ENCODE peak calls at places on chromosomes 12 and 14, in six cellular contexts. P, J, F, V, Z and D are unnamed samples.

GRCh38 chr14:36646664-36647416 is 14.8 kb upstream of the PAX9 start:
- DNase-seq in P (no peak), J (no peak), F (no peak), V (no peak), Z (no peak), D (no peak)

GRCh38 chr14:80003138-80003537 is 208.2 kb downstream of the DIO2 start:
- DNase-seq in P (no peak), J (no peak), F (no peak), V (no peak), Z (no peak), D (no peak)

GRCh38 chr12:11778703-11779102 is 129.2 kb downstream of the ETV6 start:
- DNase-seq in P (no peak), J (no peak), F (no peak), V (no peak), Z (no peak), D (no peak)

GRCh38 chr12:98405795-98406366 is 109.5 kb upstream of the TMPO start:
- DNase-seq in P (no peak), J (no peak), F (no peak), V (no peak), Z (no peak), D (no peak)

GRCh38 chr14:54200726-54201125 is 196.1 kb upstream of the CDKN3 start:
- DNase-seq in P (peak; percentile 53), J (no peak), F (no peak), V (no peak), Z (no peak), D (no peak)

GRCh38 chr14:39230416-39230815 is 3.3 kb upstream of the MIA2 start:
- DNase-seq in P (no peak), J (no peak), F (no peak), V (peak; percentile 39), Z (no peak), D (no peak)

GRCh38 chr12:105773501-105773900 is 365.3 kb downstream of the NUAK1 start:
- DNase-seq in P (no peak), J (no peak), F (no peak), V (no peak), Z (no peak), D (no peak)

GRCh38 chr12:75995691-75996090 is 35.9 kb downstream of the PHLDA1 start:
- DNase-seq in P (no peak), J (no peak), F (no peak), V (no peak), Z (no peak), D (no peak)

GRCh38 chr14:94345344-94346072 is 22.4 kb upstream of the SERPINA6 start:
- DNase-seq in P (peak; percentile 80), J (no peak), F (no peak), V (no peak), Z (no peak), D (peak; percentile 96)

GRCh38 chr12:1935700-1936378 is 17.4 kb upstream of the CACNA2D4 start:
- DNase-seq in P (no peak), J (no peak), F (peak; percentile 90), V (no peak), Z (no peak), D (no peak)

GRCh38 chr12:121580959-121581680 is at the start of gene KDM2B:
- DNase-seq in P (peak; percentile 23), J (peak; percentile 55), F (peak; percentile 44), V (peak; percentile 39), Z (no peak), D (no peak)

GRCh38 chr12:105946541-105946940 is 192.2 kb downstream of the NUAK1 start:
- DNase-seq in P (no peak), J (no peak), F (no peak), V (no peak), Z (no peak), D (no peak)

GRCh38 chr12:4331221-4331620 is 10.2 kb downstream of the TIGAR start:
- DNase-seq in P (no peak), J (no peak), F (no peak), V (no peak), Z (no peak), D (no peak)

GRCh38 chr14:65168840-65169239 is 66.5 kb upstream of the MAX start:
- DNase-seq in P (peak; percentile 32), J (peak; percentile 60), F (no peak), V (no peak), Z (no peak), D (peak; percentile 27)

GRCh38 chr14:30058401-30058800 is 130.8 kb upstream of the PRKD1 start:
- DNase-seq in P (peak; percentile 1), J (no peak), F (no peak), V (no peak), Z (no peak), D (no peak)

GRCh38 chr12:27782481-27782880 is 2.4 kb upstream of the MANSC4 start:
- DNase-seq in P (no peak), J (no peak), F (no peak), V (no peak), Z (no peak), D (no peak)

GRCh38 chr14:100329233-100330006 is 6.3 kb downstream of the SLC25A47 start:
- DNase-seq in P (no peak), J (no peak), F (no peak), V (no peak), Z (no peak), D (no peak)

GRCh38 chr12:124294686-124295315 is at the start of gene RFLNA:
- DNase-seq in P (no peak), J (no peak), F (peak; percentile 62), V (no peak), Z (peak; percentile 72), D (no peak)

GRCh38 chr12:104304261-104305004 is 894 bp downstream of the EID3 start:
- DNase-seq in P (no peak), J (no peak), F (no peak), V (no peak), Z (no peak), D (no peak)

GRCh38 chr12:124938066-124938465 is 23.6 kb upstream of the UBC start:
- DNase-seq in P (no peak), J (peak; percentile 28), F (no peak), V (no peak), Z (no peak), D (peak; percentile 4)

GRCh38 chr14:94320243-94320642 is 2.9 kb downstream of the SERPINA6 start:
- DNase-seq in P (peak; percentile 92), J (no peak), F (no peak), V (no peak), Z (no peak), D (peak; percentile 71)

GRCh38 chr12:32084017-32084688 is 22.5 kb upstream of the BICD1 start:
- DNase-seq in P (no peak), J (no peak), F (no peak), V (no peak), Z (no peak), D (no peak)

GRCh38 chr12:105427883-105428282 is 97.4 kb downstream of the C12orf75 start:
- DNase-seq in P (peak; percentile 78), J (no peak), F (no peak), V (peak; percentile 11), Z (no peak), D (peak; percentile 40)

GRCh38 chr14:102057480-102058114 is 29.2 kb downstream of the HSP90AA1 start:
- DNase-seq in P (no peak), J (no peak), F (no peak), V (no peak), Z (no peak), D (no peak)

GRCh38 chr12:24814379-24815086 is 134.4 kb downstream of the BCAT1 start:
- DNase-seq in P (no peak), J (peak; percentile 74), F (no peak), V (no peak), Z (no peak), D (no peak)

GRCh38 chr12:93419388-93420034 is 22.2 kb downstream of the UBE2N start:
- DNase-seq in P (no peak), J (peak; percentile 70), F (no peak), V (no peak), Z (no peak), D (peak; percentile 49)

GRCh38 chr12:93417967-93418480 is 23.7 kb downstream of the UBE2N start:
- DNase-seq in P (no peak), J (no peak), F (no peak), V (no peak), Z (no peak), D (no peak)

DNA sequence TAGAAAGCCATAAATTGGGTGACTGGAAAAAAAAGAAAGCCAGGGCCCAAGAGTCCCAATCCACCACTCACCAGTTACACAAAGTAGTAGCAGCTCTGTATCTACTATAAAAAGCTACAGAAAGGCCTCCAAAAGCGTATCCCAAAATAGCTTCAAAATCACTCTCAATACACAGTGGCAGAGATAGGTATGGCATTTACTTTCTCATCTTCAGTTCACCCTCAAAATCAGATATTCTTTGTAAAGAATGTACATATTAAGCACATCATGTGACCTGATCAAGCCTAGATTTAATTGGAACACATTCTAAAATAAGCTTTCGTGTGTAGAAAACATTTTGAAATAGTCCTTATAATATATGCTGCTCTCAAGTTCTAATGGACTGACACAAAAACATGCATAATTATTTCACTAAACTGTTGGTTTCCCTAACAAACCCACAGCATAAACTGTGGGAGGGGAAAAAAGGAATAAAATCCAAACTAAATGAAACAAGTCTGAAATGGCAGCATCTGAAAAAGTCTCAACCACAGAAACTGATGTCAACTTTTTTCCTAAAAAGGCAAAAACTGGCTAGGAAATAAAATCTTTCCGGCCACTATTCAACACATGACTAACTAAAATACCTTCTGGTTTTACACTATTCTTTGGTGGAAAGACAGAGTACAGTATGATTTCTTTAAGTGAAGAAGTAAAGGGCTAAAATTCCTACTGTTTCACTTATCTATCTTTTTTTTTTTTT is 25.9 kb downstream of the UBE2N start:
- DNase-seq in P (no peak), J (no peak), F (no peak), V (no peak), Z (no peak), D (no peak)
- TF ChIP-seq CTCF in P (no peak), J (no peak), F (no peak), V (no peak), Z (no peak), D (no peak)

GRCh38 chr12:34033628-34034296 is 11.5 kb downstream of the ALG10 start:
- DNase-seq in P (peak; percentile 13), J (peak; percentile 51), F (no peak), V (no peak), Z (no peak), D (peak; percentile 39)
- TF ChIP-seq CTCF in P (peak; percentile 65), J (peak; percentile 82), F (no peak), V (peak; percentile 72), Z (peak; percentile 69), D (peak; percentile 58)

DNA sequence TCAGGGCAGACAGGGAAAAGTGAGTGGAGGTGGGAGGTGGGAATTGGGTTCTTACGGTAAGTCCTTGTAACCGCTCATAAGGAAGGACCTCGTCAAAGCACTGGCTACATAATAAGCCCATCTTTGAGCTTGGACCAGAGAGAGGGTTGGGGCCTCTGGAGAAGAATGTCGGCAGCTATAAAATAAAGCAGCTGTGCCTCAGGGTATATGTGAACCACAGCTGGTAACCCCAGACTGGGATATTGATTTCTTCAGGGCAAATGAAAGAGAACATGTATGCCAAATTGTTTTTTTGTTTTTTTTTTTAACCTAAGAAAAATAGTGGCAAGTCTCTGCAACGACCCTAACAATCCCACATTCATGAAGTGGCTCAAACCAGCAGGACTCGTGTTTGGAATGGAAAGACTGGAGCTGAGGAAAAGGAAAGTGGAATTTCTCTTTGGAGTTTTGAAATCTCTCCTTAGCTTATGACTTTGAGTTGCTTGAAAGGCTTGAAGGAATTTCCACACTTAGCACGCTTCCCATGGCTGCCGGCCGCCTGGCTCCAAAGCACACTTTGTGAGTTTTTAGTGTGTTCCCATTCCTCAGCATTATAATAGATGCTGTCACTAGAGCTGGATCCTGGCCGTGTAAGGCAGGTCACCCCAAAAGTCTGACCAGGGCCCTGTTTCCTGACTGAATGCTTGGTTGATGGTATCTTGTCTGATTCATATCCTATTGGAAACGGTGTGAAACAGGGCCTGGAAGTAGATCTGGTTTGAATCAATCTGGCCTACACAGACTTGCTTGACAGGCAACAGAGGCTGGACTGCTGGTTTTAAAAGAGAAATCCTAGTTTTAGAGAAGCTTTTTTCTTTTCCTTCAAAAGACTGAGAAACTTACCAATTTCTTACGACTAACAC is 244.7 kb downstream of the MSRB3 start:
- DNase-seq in P (no peak), J (no peak), F (no peak), V (no peak), Z (no peak), D (no peak)
- TF ChIP-seq CTCF in P (no peak), J (no peak), F (no peak), V (no peak), Z (no peak), D (no peak)

GRCh38 chr14:74684444-74684843 is 28.4 kb downstream of the AREL1 start:
- DNase-seq in P (no peak), J (peak; percentile 92), F (no peak), V (peak; percentile 28), Z (no peak), D (no peak)
- TF ChIP-seq CTCF in P (no peak), J (no peak), F (no peak), V (no peak), Z (no peak), D (no peak)